ENCODE peak calls at places on chromosomes 5 and 9, in eight cellular contexts. One of them, this sample, is unnamed.

GRCh38 chr5:155953335-155953734 is 373.6 kb upstream of the SGCD start:
- DNase-seq in gastrocnemius medialis: no peak
- DNase-seq in A549: no peak
- DNase-seq in foreskin fibroblast: no peak
- DNase-seq in GM13976: no peak
- DNase-seq in CD4-positive, alpha-beta T cell: no peak
- DNase-seq in H1: no peak
- DNase-seq in nephron progenitor cell: no peak
- DNase-seq in this sample: no peak

GRCh38 chr5:123771715-123772114 is 259.7 kb downstream of the CSNK1G3 start:
- DNase-seq in gastrocnemius medialis: no peak
- DNase-seq in A549: no peak
- DNase-seq in foreskin fibroblast: no peak
- DNase-seq in GM13976: no peak
- DNase-seq in CD4-positive, alpha-beta T cell: no peak
- DNase-seq in H1: no peak
- DNase-seq in nephron progenitor cell: no peak
- DNase-seq in this sample: no peak

GRCh38 chr9:111860443-111860842 is 36.2 kb upstream of the UGCG start:
- DNase-seq in gastrocnemius medialis: no peak
- DNase-seq in A549: no peak
- DNase-seq in foreskin fibroblast: no peak
- DNase-seq in GM13976: no peak
- DNase-seq in CD4-positive, alpha-beta T cell: no peak
- DNase-seq in H1: no peak
- DNase-seq in nephron progenitor cell: no peak
- DNase-seq in this sample: no peak

GRCh38 chr5:151901611-151902010 is 23.0 kb downstream of the GLRA1 start:
- DNase-seq in gastrocnemius medialis: no peak
- DNase-seq in A549: no peak
- DNase-seq in foreskin fibroblast: no peak
- DNase-seq in GM13976: no peak
- DNase-seq in CD4-positive, alpha-beta T cell: no peak
- DNase-seq in H1: no peak
- DNase-seq in nephron progenitor cell: no peak
- DNase-seq in this sample: no peak

GRCh38 chr9:79116064-79116463 is 455.7 kb upstream of the TLE4 start:
- DNase-seq in gastrocnemius medialis: no peak
- DNase-seq in A549: no peak
- DNase-seq in foreskin fibroblast: no peak
- DNase-seq in GM13976: no peak
- DNase-seq in CD4-positive, alpha-beta T cell: no peak
- DNase-seq in H1: no peak
- DNase-seq in nephron progenitor cell: no peak
- DNase-seq in this sample: no peak

GRCh38 chr9:130237071-130237470 is 28.5 kb upstream of the HMCN2 start:
- DNase-seq in gastrocnemius medialis: no peak
- DNase-seq in A549: no peak
- DNase-seq in foreskin fibroblast: no peak
- DNase-seq in GM13976: no peak
- DNase-seq in CD4-positive, alpha-beta T cell: no peak
- DNase-seq in H1: no peak
- DNase-seq in nephron progenitor cell: no peak
- DNase-seq in this sample: no peak

GRCh38 chr9:17269799-17270198 is 135.0 kb downstream of the CNTLN start:
- DNase-seq in gastrocnemius medialis: no peak
- DNase-seq in A549: no peak
- DNase-seq in foreskin fibroblast: no peak
- DNase-seq in GM13976: no peak
- DNase-seq in CD4-positive, alpha-beta T cell: no peak
- DNase-seq in H1: no peak
- DNase-seq in nephron progenitor cell: no peak
- DNase-seq in this sample: no peak

GRCh38 chr9:133507246-133507965 is 17.4 kb downstream of the MYMK start:
- DNase-seq in gastrocnemius medialis: no peak
- DNase-seq in A549: no peak
- DNase-seq in foreskin fibroblast: no peak
- DNase-seq in GM13976: no peak
- DNase-seq in CD4-positive, alpha-beta T cell: no peak
- DNase-seq in H1: no peak
- DNase-seq in nephron progenitor cell: no peak
- DNase-seq in this sample: peak

GRCh38 chr9:112308576-112308975 is 24.8 kb downstream of the PTBP3 start:
- DNase-seq in gastrocnemius medialis: no peak
- DNase-seq in A549: no peak
- DNase-seq in foreskin fibroblast: no peak
- DNase-seq in GM13976: no peak
- DNase-seq in CD4-positive, alpha-beta T cell: no peak
- DNase-seq in H1: no peak
- DNase-seq in nephron progenitor cell: no peak
- DNase-seq in this sample: no peak

GRCh38 chr9:70117835-70118319 is 74.2 kb downstream of the MAMDC2 start:
- DNase-seq in gastrocnemius medialis: no peak
- DNase-seq in A549: no peak
- DNase-seq in foreskin fibroblast: no peak
- DNase-seq in GM13976: no peak
- DNase-seq in CD4-positive, alpha-beta T cell: no peak
- DNase-seq in H1: no peak
- DNase-seq in nephron progenitor cell: no peak
- DNase-seq in this sample: no peak

GRCh38 chr9:13485068-13485596 is 205.6 kb upstream of the MPDZ start:
- DNase-seq in gastrocnemius medialis: peak
- DNase-seq in A549: no peak
- DNase-seq in foreskin fibroblast: no peak
- DNase-seq in GM13976: no peak
- DNase-seq in CD4-positive, alpha-beta T cell: no peak
- DNase-seq in H1: no peak
- DNase-seq in nephron progenitor cell: no peak
- DNase-seq in this sample: no peak

DNA sequence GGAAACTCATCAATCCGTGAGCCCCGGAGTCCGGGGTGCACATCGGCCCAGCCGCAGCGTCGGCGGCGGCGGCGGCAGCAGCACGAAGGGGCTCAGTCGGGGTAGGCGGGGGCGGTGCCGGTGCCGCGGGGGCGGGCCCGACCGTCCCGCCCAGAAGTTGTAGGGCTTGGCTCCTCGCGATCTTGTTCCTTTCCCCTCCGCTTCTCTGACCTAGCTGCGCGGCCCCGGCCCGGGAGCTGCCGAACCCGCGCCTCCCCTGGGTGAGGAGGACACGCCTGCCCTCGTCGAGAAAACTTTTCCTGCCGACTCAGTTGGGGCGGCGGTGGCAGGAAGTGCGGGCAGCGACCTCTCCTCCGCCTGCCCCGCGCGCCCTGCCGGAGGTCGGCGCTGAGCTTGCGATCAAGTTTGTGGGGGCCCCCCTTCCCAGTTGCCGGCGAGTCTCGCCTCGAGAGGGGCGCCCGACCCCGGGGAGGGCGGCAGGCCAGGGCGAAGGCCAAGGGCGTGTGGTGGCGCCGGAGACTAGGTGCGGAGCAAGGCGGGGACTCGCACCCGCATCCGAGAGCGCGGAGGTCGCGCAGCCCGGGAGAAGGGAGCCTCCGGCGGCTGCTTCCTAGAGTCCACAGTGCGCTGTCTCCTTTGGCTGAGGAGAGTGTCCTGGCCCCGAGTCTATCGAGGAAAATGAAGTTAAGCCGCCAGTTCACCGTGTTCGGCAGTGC is at the start of gene MAN2A1:
- DNase-seq in gastrocnemius medialis: peak
- DNase-seq in A549: peak
- DNase-seq in foreskin fibroblast: peak
- DNase-seq in GM13976: peak
- DNase-seq in CD4-positive, alpha-beta T cell: peak
- DNase-seq in H1: no peak
- DNase-seq in nephron progenitor cell: peak
- DNase-seq in this sample: peak
- TF ChIP-seq CTCF in gastrocnemius medialis: no peak
- TF ChIP-seq CTCF in A549: no peak
- TF ChIP-seq CTCF in foreskin fibroblast: no peak
- TF ChIP-seq CTCF in GM13976: no peak
- TF ChIP-seq CTCF in CD4-positive, alpha-beta T cell: no peak
- TF ChIP-seq CTCF in H1: no peak
- TF ChIP-seq CTCF in nephron progenitor cell: no peak
- TF ChIP-seq CTCF in this sample: no peak

DNA sequence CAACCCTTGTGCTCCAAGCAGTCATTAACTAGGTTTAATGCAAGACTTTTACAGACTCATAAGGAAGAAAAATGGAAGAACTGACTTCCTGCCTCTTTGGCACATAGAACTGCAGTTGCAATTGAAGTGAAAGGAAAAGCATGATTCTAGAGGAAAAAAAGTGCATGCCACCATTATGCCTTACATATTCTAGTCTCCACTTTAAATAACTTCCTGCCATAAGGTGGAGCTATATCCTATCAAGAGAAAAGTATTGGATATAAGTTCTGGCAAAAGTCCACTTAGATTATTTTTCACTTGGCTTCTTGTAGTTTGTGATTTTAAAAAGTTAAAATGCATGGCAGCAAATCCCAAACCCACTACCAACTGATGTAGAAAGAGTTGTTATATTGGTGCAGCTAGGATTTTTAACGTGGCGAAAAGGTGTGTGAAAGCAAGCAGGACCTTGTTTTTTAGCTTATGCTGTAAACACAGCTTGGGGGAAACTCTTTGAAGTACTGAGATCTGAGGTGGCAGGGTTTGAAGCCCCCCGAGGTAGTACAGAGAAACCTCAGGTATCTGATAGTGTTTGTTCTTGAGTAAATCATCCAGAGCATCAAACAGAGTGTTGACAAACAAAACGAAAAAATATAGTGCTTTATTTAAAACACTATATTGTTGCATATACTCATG is 117.9 kb downstream of the ANXA1 start:
- DNase-seq in gastrocnemius medialis: no peak
- DNase-seq in A549: peak
- DNase-seq in foreskin fibroblast: peak
- DNase-seq in GM13976: no peak
- DNase-seq in CD4-positive, alpha-beta T cell: no peak
- DNase-seq in H1: no peak
- DNase-seq in nephron progenitor cell: no peak
- DNase-seq in this sample: no peak
- TF ChIP-seq CTCF in gastrocnemius medialis: no peak
- TF ChIP-seq CTCF in A549: peak
- TF ChIP-seq CTCF in foreskin fibroblast: no peak
- TF ChIP-seq CTCF in GM13976: no peak
- TF ChIP-seq CTCF in CD4-positive, alpha-beta T cell: no peak
- TF ChIP-seq CTCF in H1: no peak
- TF ChIP-seq CTCF in nephron progenitor cell: peak
- TF ChIP-seq CTCF in this sample: no peak

GRCh38 chr5:132506094-132506692 is 15.6 kb upstream of the IRF1 start:
- DNase-seq in gastrocnemius medialis: no peak
- DNase-seq in A549: peak
- DNase-seq in foreskin fibroblast: peak
- DNase-seq in GM13976: peak
- DNase-seq in CD4-positive, alpha-beta T cell: no peak
- DNase-seq in H1: no peak
- DNase-seq in nephron progenitor cell: no peak
- DNase-seq in this sample: no peak
- TF ChIP-seq CTCF in gastrocnemius medialis: no peak
- TF ChIP-seq CTCF in A549: peak
- TF ChIP-seq CTCF in foreskin fibroblast: peak
- TF ChIP-seq CTCF in GM13976: peak
- TF ChIP-seq CTCF in CD4-positive, alpha-beta T cell: no peak
- TF ChIP-seq CTCF in H1: no peak
- TF ChIP-seq CTCF in nephron progenitor cell: peak
- TF ChIP-seq CTCF in this sample: peak

GRCh38 chr5:9316733-9317132 is 229.1 kb downstream of the SEMA5A start:
- DNase-seq in gastrocnemius medialis: no peak
- DNase-seq in A549: no peak
- DNase-seq in foreskin fibroblast: no peak
- DNase-seq in GM13976: no peak
- DNase-seq in CD4-positive, alpha-beta T cell: no peak
- DNase-seq in H1: no peak
- DNase-seq in nephron progenitor cell: no peak
- DNase-seq in this sample: no peak

GRCh38 chr5:9318031-9318430 is 227.8 kb downstream of the SEMA5A start:
- DNase-seq in gastrocnemius medialis: no peak
- DNase-seq in A549: no peak
- DNase-seq in foreskin fibroblast: no peak
- DNase-seq in GM13976: no peak
- DNase-seq in CD4-positive, alpha-beta T cell: no peak
- DNase-seq in H1: no peak
- DNase-seq in nephron progenitor cell: no peak
- DNase-seq in this sample: no peak

GRCh38 chr5:9316041-9316440 is 229.8 kb downstream of the SEMA5A start:
- DNase-seq in gastrocnemius medialis: no peak
- DNase-seq in A549: no peak
- DNase-seq in foreskin fibroblast: no peak
- DNase-seq in GM13976: no peak
- DNase-seq in CD4-positive, alpha-beta T cell: no peak
- DNase-seq in H1: no peak
- DNase-seq in nephron progenitor cell: no peak
- DNase-seq in this sample: no peak

DNA sequence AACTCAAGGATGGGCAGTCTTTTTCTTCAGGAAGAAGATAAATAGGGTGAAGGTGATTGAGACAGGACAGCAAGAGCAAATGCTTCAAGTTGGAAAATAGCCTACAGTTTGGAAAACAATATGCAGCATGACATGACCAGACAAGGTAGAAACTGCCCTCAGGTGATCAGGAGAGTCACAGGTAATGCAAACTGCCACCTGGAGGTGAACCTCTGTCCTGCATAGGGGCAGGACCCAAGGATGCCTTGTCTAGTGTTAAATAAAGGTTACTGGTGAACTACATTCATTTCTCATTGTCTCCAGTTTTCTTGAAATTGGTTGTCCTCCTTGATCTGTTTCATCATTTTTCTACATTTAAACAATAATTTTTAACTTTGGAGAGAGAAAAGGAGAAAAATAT is 232.1 kb downstream of the SEMA5A start:
- DNase-seq in gastrocnemius medialis: no peak
- DNase-seq in A549: no peak
- DNase-seq in foreskin fibroblast: no peak
- DNase-seq in GM13976: no peak
- DNase-seq in CD4-positive, alpha-beta T cell: no peak
- DNase-seq in H1: no peak
- DNase-seq in nephron progenitor cell: no peak
- DNase-seq in this sample: no peak
- TF ChIP-seq CTCF in gastrocnemius medialis: no peak
- TF ChIP-seq CTCF in A549: no peak
- TF ChIP-seq CTCF in foreskin fibroblast: no peak
- TF ChIP-seq CTCF in GM13976: no peak
- TF ChIP-seq CTCF in CD4-positive, alpha-beta T cell: no peak
- TF ChIP-seq CTCF in H1: peak
- TF ChIP-seq CTCF in nephron progenitor cell: no peak
- TF ChIP-seq CTCF in this sample: no peak

GRCh38 chr5:175873090-175873454 is 1.7 kb downstream of the CPLX2 start:
- DNase-seq in gastrocnemius medialis: no peak
- DNase-seq in A549: peak
- DNase-seq in foreskin fibroblast: no peak
- DNase-seq in GM13976: no peak
- DNase-seq in CD4-positive, alpha-beta T cell: no peak
- DNase-seq in H1: no peak
- DNase-seq in nephron progenitor cell: peak
- DNase-seq in this sample: no peak
- TF ChIP-seq CTCF in gastrocnemius medialis: no peak
- TF ChIP-seq CTCF in A549: peak
- TF ChIP-seq CTCF in foreskin fibroblast: peak
- TF ChIP-seq CTCF in GM13976: peak
- TF ChIP-seq CTCF in CD4-positive, alpha-beta T cell: no peak
- TF ChIP-seq CTCF in H1: peak
- TF ChIP-seq CTCF in nephron progenitor cell: peak
- TF ChIP-seq CTCF in this sample: no peak

This sample was measured in kidney.